ENCODE peak calls at places on chromosomes 2 and 18, in five cellular contexts. Q, X, I, S and V are unnamed samples.

GRCh38 chr2:240620149-240620731 is 5.0 kb upstream of the GPR35 start:
- DNase-seq in S (no peak), X (peak; percentile 19), I (peak; percentile 43), Q (no peak), V (no peak)

GRCh38 chr18:56319953-56320352 is 318.4 kb downstream of the TXNL1 start:
- DNase-seq in I (no peak), S (no peak), Q (no peak), X (no peak), V (no peak)

GRCh38 chr2:8438476-8438875 is 243.4 kb upstream of the ID2 start:
- DNase-seq in X (no peak), I (no peak), S (no peak), Q (no peak), V (no peak)

GRCh38 chr2:189570565-189570964 is 10.0 kb downstream of the SLC40A1 start:
- DNase-seq in Q (no peak), X (no peak), S (no peak), I (no peak), V (no peak)

GRCh38 chr2:201507725-201508124 is 56.2 kb downstream of the STRADB start:
- DNase-seq in S (no peak), X (no peak), I (no peak), Q (no peak), V (no peak)

GRCh38 chr2:17589406-17590035 is 49.0 kb downstream of the VSNL1 start:
- DNase-seq in S (no peak), X (no peak), I (no peak), Q (no peak), V (no peak)

GRCh38 chr2:170554278-170554955 is 160.7 kb upstream of the SP5 start:
- DNase-seq in S (no peak), X (no peak), I (no peak), Q (no peak), V (peak; percentile 32)

GRCh38 chr2:78202986-78203670 is 681.0 kb upstream of the LRRTM4 start:
- DNase-seq in I (no peak), Q (no peak), S (no peak), X (no peak), V (no peak)

GRCh38 chr2:47023332-47023731 is 107.7 kb upstream of the MCFD2 start:
- DNase-seq in Q (peak; percentile 33), I (no peak), S (no peak), X (no peak), V (no peak)

GRCh38 chr2:46299365-46300263 is 2.4 kb downstream of the EPAS1 start:
- DNase-seq in X (peak; percentile 79), Q (no peak), I (peak; percentile 82), S (peak; percentile 70), V (peak; percentile 75)

GRCh38 chr18:8045160-8045885 is 478.2 kb downstream of the PTPRM start:
- DNase-seq in X (no peak), I (no peak), S (no peak), Q (no peak), V (no peak)

GRCh38 chr2:202072737-202073396 is at the start of gene KIAA2012:
- DNase-seq in X (peak; percentile 63), I (no peak), Q (no peak), S (no peak), V (no peak)

GRCh38 chr2:200378652-200379290 is 72.3 kb downstream of the SPATS2L start:
- DNase-seq in S (no peak), I (no peak), X (no peak), Q (no peak), V (no peak)

GRCh38 chr2:46275995-46276394 is 21.2 kb upstream of the EPAS1 start:
- DNase-seq in Q (no peak), S (no peak), X (peak; percentile 86), I (peak; percentile 60), V (no peak)

GRCh38 chr2:10302479-10303173 is at the start of gene HPCAL1:
- DNase-seq in I (peak; percentile 96), S (peak; percentile 96), X (peak; percentile 98), Q (peak; percentile 87), V (peak; percentile 93)

GRCh38 chr2:79083846-79084376 is 3.9 kb downstream of the REG1B start:
- DNase-seq in X (no peak), Q (no peak), I (no peak), S (no peak), V (no peak)

GRCh38 chr2:85862426-85862825 is 26.4 kb downstream of the ST3GAL5 start:
- DNase-seq in Q (no peak), X (no peak), I (peak; percentile 59), S (no peak), V (no peak)

GRCh38 chr2:173175222-173175621 is 99.6 kb downstream of the MAP3K20 start:
- DNase-seq in I (no peak), X (no peak), Q (no peak), S (no peak), V (no peak)

GRCh38 chr18:51433881-51434280 is 236.4 kb upstream of the MEX3C start:
- DNase-seq in S (no peak), Q (no peak), X (no peak), I (no peak), V (no peak)

GRCh38 chr2:207166349-207167128 is 791 bp upstream of the KLF7 start:
- DNase-seq in X (peak; percentile 93), S (peak; percentile 63), I (peak; percentile 88), Q (peak; percentile 71), V (peak; percentile 80)

GRCh38 chr2:207930747-207931146 is 94.6 kb downstream of the PLEKHM3 start:
- DNase-seq in S (no peak), X (no peak), I (peak; percentile 67), Q (no peak), V (peak; percentile 60)

GRCh38 chr18:75167759-75168211 is 41.2 kb downstream of the PTGR3 start:
- DNase-seq in S (no peak), I (no peak), X (peak; percentile 31), Q (no peak), V (no peak)

GRCh38 chr18:75168654-75169053 is 40.3 kb downstream of the PTGR3 start:
- DNase-seq in X (no peak), S (no peak), I (no peak), Q (no peak), V (no peak)

GRCh38 chr18:75170022-75170789 is 38.7 kb downstream of the PTGR3 start:
- DNase-seq in I (no peak), Q (no peak), X (peak; percentile 53), S (no peak), V (no peak)

GRCh38 chr18:75170916-75171315 is 38.0 kb downstream of the PTGR3 start:
- DNase-seq in I (no peak), S (no peak), Q (no peak), X (peak; percentile 46), V (no peak)

GRCh38 chr18:75169411-75169810 is 39.5 kb downstream of the PTGR3 start:
- DNase-seq in I (no peak), X (peak; percentile 24), Q (no peak), S (no peak), V (no peak)
- H3K4me3 ChIP-seq in I (no peak overlapping the region), X (no peak overlapping the region), Q (no peak overlapping the region), S (no peak overlapping the region), V (no peak overlapping the region)

GRCh38 chr2:116317111-116317510 is 1497.4 kb upstream of the DDX18 start:
- DNase-seq in X (no peak), Q (no peak), S (no peak), I (no peak), V (no peak)
- H3K9me3 ChIP-seq in X (no peaks in the 10 kb centered on the region), Q (no peaks in the 10 kb centered on the region), S (no peaks in the 10 kb centered on the region), I (no peaks in the 10 kb centered on the region), V (no peaks in the 10 kb centered on the region)

DNA sequence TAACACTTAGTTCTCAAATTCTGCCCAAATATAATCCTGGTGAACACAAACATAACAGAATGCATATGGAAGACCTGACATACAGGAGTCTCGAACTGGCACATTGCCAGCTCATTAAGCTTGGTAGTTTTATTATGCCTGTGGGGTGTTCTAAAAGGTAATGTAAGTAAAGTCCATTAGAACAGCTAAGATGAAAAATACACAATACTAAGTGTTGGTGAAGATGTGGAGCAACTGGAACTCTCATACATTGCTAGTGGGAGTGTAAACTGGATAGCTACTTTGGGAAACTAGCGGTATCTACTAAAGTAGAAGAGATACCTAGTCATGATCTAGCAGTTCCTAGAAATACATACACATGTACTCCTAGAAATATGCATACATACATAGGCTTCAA is 24.3 kb upstream of the RAB10 start:
- DNase-seq in S (no peak), Q (no peak), I (no peak), X (no peak), V (no peak)
- H3K27me3 ChIP-seq in S (no peaks in the 10 kb centered on the region), Q (no peaks in the 10 kb centered on the region), I (no peaks in the 10 kb centered on the region), X (no peaks in the 10 kb centered on the region), V (no peaks in the 10 kb centered on the region)

GRCh38 chr18:69383191-69383590 is 17.5 kb upstream of the DOK6 start:
- DNase-seq in Q (no peak), I (no peak), S (no peak), X (no peak), V (no peak)
- H3K4me3 ChIP-seq in Q (no peak overlapping the region), I (no peak overlapping the region), S (no peak overlapping the region), X (no peak overlapping the region), V (no peak overlapping the region)

DNA sequence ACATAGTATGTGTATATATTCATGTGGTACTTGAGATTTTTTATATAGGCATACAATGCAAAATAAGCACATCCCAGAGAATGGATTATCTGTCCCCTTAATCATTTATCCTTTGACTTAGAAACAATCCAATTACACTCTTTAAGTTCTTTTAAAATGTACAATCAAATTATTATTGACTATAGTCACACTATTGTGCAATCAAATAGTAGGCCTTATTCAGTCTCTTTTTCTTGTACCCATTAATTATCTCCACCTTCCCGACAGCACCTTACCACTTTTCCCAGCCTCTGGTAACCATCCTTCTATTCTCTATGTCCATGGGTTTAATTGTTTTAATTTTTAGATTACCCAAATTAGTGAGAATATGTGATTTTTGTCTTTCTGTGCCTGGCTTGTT is 914.1 kb downstream of the CCDC85A start:
- DNase-seq in X (no peak), Q (no peak), I (no peak), S (no peak), V (no peak)
- H3K9me3 ChIP-seq in X (no peaks in the 10 kb centered on the region), Q (no peaks in the 10 kb centered on the region), I (no peaks in the 10 kb centered on the region), S (no peaks in the 10 kb centered on the region), V (peaks cover 11% of the 10 kb centered on the region)

DNA sequence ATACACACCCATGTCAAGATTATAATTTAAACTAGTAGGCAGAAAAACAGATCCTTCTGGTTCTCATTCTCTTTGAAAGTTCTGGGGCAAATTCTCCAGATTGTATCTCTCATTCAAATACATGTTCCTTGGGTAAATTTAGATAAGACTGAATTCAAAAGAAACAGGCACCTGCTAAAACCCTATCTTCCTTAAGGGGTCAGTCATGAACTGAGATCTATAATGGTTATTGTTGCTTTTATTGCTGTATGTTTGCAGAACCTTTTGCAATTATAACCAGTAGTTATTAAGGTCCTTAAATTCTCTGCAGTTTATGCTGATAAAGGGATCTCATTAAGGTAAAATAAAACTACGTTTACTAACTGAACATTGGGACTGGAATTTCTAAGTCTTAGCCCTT is 83.5 kb downstream of the MYO5B start:
- DNase-seq in X (no peak), I (no peak), Q (no peak), S (no peak), V (no peak)
- H3K27me3 ChIP-seq in X (peaks cover 14% of the 10 kb centered on the region), I (no peaks in the 10 kb centered on the region), Q (no peaks in the 10 kb centered on the region), S (no peaks in the 10 kb centered on the region), V (no peaks in the 10 kb centered on the region)

DNA sequence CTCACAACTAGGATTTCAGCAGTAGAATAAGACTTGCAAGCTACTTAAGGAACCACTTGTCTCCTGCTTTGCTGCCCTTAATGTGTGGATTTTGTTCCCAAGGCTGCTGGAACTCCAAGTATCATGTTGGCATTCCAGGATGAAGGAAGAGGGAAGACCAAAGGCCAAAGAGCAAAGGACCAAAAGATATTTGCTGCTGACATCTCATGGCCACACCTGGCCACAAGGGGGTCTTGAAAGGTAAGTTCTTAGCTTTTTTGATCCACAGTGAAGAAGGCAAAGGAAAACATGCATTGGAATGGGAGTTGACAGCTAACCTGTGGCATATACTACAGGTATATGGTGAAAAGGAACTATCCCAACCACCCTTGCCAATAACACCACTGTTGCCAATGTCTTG is 3.9 kb upstream of the MATN3 start:
- DNase-seq in X (peak; percentile 71), I (no peak), S (no peak), Q (no peak), V (no peak)
- H3K4me3 ChIP-seq in X (no peak overlapping the region), I (no peak overlapping the region), S (no peak overlapping the region), Q (no peak overlapping the region), V (no peak overlapping the region)